ENCODE peak calls at places on chromosomes 7 and 10, in four cellular contexts. B, T, M and O are unnamed samples.

GRCh38 chr10:88820990-88821389 is 18.5 kb downstream of the LIPM start:
- DNase-seq in M (no peak), B (no peak), T (no peak), O (no peak)

GRCh38 chr7:69768986-69769595 is 170.8 kb downstream of the AUTS2 start:
- DNase-seq in B (no peak), T (no peak), M (no peak), O (no peak)

GRCh38 chr7:116588225-116588624 is 63.4 kb downstream of the CAV1 start:
- DNase-seq in T (no peak), B (no peak), M (no peak), O (no peak)

GRCh38 chr7:123502216-123502615 is 32.2 kb downstream of the IQUB start:
- DNase-seq in T (no peak), M (no peak), B (no peak), O (no peak)

GRCh38 chr7:45921699-45922519 is 837 bp upstream of the IGFBP3 start:
- DNase-seq in M (no peak), T (peak), B (peak), O (peak)

GRCh38 chr10:3099291-3100092 is 32.1 kb downstream of the PFKP start:
- DNase-seq in M (no peak), T (no peak), B (no peak), O (no peak)

GRCh38 chr10:59708816-59709471 is 706 bp downstream of the SLC16A9 start:
- DNase-seq in T (peak), B (peak), M (no peak), O (peak)

GRCh38 chr10:5314866-5315265 is 49.9 kb upstream of the UCN3 start:
- DNase-seq in B (no peak), M (no peak), T (no peak), O (no peak)

GRCh38 chr10:95389176-95389575 is 98.4 kb upstream of the PDLIM1 start:
- DNase-seq in B (no peak), T (no peak), M (no peak), O (no peak)

DNA sequence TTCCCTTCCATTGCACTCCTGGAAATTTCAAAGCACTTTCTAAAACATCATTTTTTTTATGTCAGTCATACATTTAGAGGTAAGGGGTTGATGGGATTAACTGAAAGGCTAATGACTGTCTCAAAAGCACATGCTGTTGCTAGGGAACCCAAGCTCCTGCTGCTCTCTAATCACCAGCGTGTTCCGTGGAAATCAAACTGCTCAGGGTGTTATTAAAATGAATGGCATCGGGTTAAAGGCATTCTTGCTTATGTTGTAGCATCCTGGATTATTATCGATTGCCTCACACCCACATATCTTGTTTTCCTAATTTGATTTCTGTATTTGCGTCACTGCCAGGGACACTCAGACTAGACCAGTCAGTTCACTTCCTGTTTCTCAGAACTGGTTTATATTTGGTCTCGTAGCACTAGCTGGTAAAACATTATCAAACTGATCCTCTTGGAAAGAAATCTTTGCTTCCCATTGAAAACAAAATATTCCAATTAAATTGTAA is 216.5 kb upstream of the MKLN1 start:
- DNase-seq in T (no peak), M (no peak), B (no peak), O (peak)
- TF ChIP-seq USF1 in T (no peak), M (no peak), B (no peak), O (no peak)

GRCh38 chr10:16316733-16317132 is 120.1 kb upstream of the PTER start:
- DNase-seq in M (no peak), T (no peak), B (no peak), O (no peak)
- TF ChIP-seq USF1 in M (no peak), T (no peak), B (no peak), O (no peak)

DNA sequence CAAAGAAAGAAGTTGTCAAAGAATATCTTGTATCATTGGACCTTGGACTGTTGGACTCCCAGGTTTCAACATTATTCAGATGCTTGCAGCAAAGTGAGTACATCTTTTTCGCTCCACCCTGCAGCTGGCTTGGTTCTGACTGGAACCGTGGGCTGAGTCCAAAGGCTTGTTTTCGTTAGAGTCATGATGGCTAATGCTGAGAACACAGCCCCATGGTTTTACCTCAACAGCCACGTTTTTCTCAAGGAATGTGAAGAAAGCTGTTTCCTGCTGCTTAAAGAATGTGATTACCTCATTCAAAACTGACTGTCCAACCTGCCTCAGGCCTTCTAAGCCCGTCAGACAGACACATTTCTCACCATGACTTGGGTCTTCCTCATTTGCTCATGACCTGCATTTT is 69.5 kb downstream of the STEAP1B start:
- DNase-seq in T (no peak), M (no peak), B (no peak), O (no peak)
- TF ChIP-seq USF1 in T (no peak), M (no peak), B (no peak), O (no peak)

DNA sequence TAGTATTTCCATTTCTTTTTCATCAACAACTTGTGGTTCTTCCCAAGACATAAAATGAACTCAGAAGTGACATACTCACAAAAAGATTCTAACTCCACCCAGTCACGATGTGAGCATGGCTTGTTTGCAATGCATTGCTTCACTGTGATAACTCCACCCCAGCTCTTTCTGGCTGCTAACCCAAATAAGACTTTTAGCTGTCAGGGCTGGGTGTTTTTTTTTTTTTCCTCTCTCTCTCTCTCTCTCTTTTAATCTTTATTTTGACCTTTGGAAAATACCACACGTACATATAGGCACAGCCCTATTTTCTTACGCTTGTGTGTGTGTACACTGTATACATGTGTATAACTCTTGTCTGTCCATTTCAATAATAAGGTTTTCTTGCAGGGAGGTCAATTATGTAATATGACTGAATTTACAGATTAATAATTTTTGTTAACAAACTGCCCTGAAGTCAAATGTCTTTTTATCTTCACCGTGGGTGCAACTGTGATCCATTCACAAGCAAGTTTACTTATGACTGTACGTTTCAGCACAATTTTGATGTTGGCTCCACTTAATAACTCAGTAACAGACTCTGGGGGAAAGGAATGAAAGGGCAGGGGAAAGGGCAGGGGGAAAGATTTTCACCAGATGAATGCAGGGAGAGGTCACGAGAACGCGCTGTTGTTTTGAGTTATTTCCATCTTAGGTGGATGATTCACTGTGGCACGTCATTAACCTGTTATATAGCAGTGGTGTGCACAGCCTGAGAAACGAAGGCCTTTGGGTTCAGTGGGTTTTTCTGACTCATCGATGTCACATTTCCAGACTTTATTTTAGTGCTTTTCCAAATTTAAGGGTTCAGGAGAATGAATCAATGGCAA is 49.1 kb downstream of the APBB1IP start:
- DNase-seq in M (peak), B (no peak), T (no peak), O (no peak)
- TF ChIP-seq USF1 in M (no peak), B (no peak), T (no peak), O (no peak)

DNA sequence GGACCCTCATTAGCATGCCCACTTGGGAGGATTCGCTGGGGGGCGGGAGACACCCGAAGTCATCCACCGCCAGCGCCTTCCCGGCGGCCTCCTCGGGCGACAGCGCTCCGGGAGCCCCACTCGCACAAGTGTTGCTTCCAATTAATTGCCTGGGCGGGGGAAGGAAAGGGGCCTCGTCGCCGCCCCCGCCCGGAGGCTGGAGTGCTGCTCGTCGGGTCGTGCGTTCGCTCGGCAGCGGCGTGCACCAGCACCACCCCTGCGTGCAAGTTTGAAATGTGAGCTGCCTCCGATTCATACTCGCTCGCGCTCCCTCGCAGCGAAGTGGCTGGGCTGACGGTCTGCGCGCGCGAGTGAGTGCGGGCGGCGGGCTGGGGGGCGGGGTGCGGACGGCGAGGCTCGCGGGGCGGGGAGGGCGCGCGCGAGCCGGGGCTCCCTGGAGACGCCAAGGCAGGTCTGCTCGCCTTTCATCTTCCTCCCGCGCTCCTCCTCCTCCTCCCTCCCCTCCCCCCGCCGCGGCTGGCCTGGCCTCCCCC is 104.6 kb upstream of the PPIF start:
- DNase-seq in T (no peak), B (peak), M (no peak), O (peak)
- TF ChIP-seq USF1 in T (no peak), B (no peak), M (no peak), O (no peak)

GRCh38 chr7:84914598-84914997 is 272.3 kb downstream of the SEMA3D start:
- DNase-seq in M (no peak), T (no peak), B (no peak), O (no peak)
- TF ChIP-seq USF1 in M (no peak), T (no peak), B (no peak), O (no peak)

DNA sequence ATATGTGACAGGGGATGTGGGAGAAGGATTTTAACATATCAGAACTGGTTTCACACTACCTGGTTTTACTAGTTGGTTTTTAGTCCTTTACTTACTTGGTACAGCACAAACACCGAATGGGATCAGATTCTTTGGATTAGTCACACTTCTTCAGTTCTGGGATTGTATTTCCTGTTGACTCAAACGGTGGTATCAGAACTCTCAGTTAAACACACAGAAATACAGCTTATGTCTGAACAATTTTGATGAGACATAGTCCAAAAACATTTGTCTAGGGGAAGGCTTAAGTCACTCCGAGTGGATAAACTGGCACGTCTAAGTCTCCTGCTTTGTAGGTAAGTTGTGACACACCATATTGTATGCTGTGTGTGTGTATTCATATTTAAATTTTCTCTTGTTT is 480.5 kb downstream of the PHTF2 start:
- DNase-seq in T (no peak), B (no peak), M (no peak), O (no peak)
- TF ChIP-seq USF1 in T (no peak), B (no peak), M (no peak), O (no peak)